ENCODE peak calls at places on chromosomes 4 and X, in ten cellular contexts. One of them, this sample, is unnamed.

GRCh38 chr4:162891788-162892707 is 274.6 kb downstream of the NAF1 start:
- DNase-seq in colonic mucosa: no peak
- DNase-seq in cerebellar cortex: no peak
- DNase-seq in WERI-Rb-1: no peak
- DNase-seq in fibroblast of villous mesenchyme: peak
- DNase-seq in IMR-90: no peak
- DNase-seq in GM12865: peak
- DNase-seq in tibial artery: no peak
- DNase-seq in CD8-positive, alpha-beta memory T cell: no peak
- DNase-seq in nucleus accumbens: no peak
- DNase-seq in this sample: peak

GRCh38 chr4:176406736-176407135 is 87.0 kb downstream of the SPCS3 start:
- DNase-seq in colonic mucosa: no peak
- DNase-seq in cerebellar cortex: no peak
- DNase-seq in WERI-Rb-1: no peak
- DNase-seq in fibroblast of villous mesenchyme: no peak
- DNase-seq in IMR-90: peak
- DNase-seq in GM12865: no peak
- DNase-seq in tibial artery: no peak
- DNase-seq in CD8-positive, alpha-beta memory T cell: no peak
- DNase-seq in nucleus accumbens: no peak
- DNase-seq in this sample: no peak

GRCh38 chrX:72395252-72395651 is 89.5 kb upstream of the CITED1 start:
- DNase-seq in colonic mucosa: no peak
- DNase-seq in cerebellar cortex: no peak
- DNase-seq in WERI-Rb-1: no peak
- DNase-seq in fibroblast of villous mesenchyme: no peak
- DNase-seq in IMR-90: no peak
- DNase-seq in GM12865: no peak
- DNase-seq in tibial artery: no peak
- DNase-seq in CD8-positive, alpha-beta memory T cell: no peak
- DNase-seq in nucleus accumbens: no peak
- DNase-seq in this sample: no peak

GRCh38 chrX:1355131-1355799 is 18.7 kb downstream of the IL3RA start:
- DNase-seq in colonic mucosa: no peak
- DNase-seq in cerebellar cortex: no peak
- DNase-seq in WERI-Rb-1: no peak
- DNase-seq in fibroblast of villous mesenchyme: no peak
- DNase-seq in IMR-90: no peak
- DNase-seq in GM12865: no peak
- DNase-seq in tibial artery: no peak
- DNase-seq in CD8-positive, alpha-beta memory T cell: no peak
- DNase-seq in nucleus accumbens: no peak
- DNase-seq in this sample: no peak

GRCh38 chr4:102725229-102725628 is 35.5 kb downstream of the MANBA start:
- DNase-seq in colonic mucosa: no peak
- DNase-seq in cerebellar cortex: no peak
- DNase-seq in WERI-Rb-1: no peak
- DNase-seq in fibroblast of villous mesenchyme: no peak
- DNase-seq in IMR-90: no peak
- DNase-seq in GM12865: no peak
- DNase-seq in tibial artery: no peak
- DNase-seq in CD8-positive, alpha-beta memory T cell: no peak
- DNase-seq in nucleus accumbens: no peak
- DNase-seq in this sample: no peak

GRCh38 chrX:13685126-13685763 is 3.7 kb upstream of the RAB9A start:
- DNase-seq in colonic mucosa: no peak
- DNase-seq in cerebellar cortex: no peak
- DNase-seq in WERI-Rb-1: no peak
- DNase-seq in fibroblast of villous mesenchyme: no peak
- DNase-seq in IMR-90: peak
- DNase-seq in GM12865: no peak
- DNase-seq in tibial artery: no peak
- DNase-seq in CD8-positive, alpha-beta memory T cell: no peak
- DNase-seq in nucleus accumbens: no peak
- DNase-seq in this sample: peak

GRCh38 chr4:110088670-110089069 is 109.7 kb downstream of the ELOVL6 start:
- DNase-seq in colonic mucosa: no peak
- DNase-seq in cerebellar cortex: no peak
- DNase-seq in WERI-Rb-1: no peak
- DNase-seq in fibroblast of villous mesenchyme: peak
- DNase-seq in IMR-90: peak
- DNase-seq in GM12865: peak
- DNase-seq in tibial artery: no peak
- DNase-seq in CD8-positive, alpha-beta memory T cell: no peak
- DNase-seq in nucleus accumbens: no peak
- DNase-seq in this sample: no peak

GRCh38 chrX:54063361-54063760 is 19.1 kb upstream of the PHF8 start:
- DNase-seq in colonic mucosa: no peak
- DNase-seq in cerebellar cortex: no peak
- DNase-seq in WERI-Rb-1: no peak
- DNase-seq in fibroblast of villous mesenchyme: no peak
- DNase-seq in IMR-90: no peak
- DNase-seq in GM12865: no peak
- DNase-seq in tibial artery: no peak
- DNase-seq in CD8-positive, alpha-beta memory T cell: no peak
- DNase-seq in nucleus accumbens: no peak
- DNase-seq in this sample: no peak

GRCh38 chrX:150196300-150196699 is 166.8 kb upstream of the MAMLD1 start:
- DNase-seq in colonic mucosa: no peak
- DNase-seq in cerebellar cortex: no peak
- DNase-seq in WERI-Rb-1: no peak
- DNase-seq in fibroblast of villous mesenchyme: no peak
- DNase-seq in IMR-90: no peak
- DNase-seq in GM12865: no peak
- DNase-seq in tibial artery: no peak
- DNase-seq in CD8-positive, alpha-beta memory T cell: no peak
- DNase-seq in nucleus accumbens: no peak
- DNase-seq in this sample: no peak

GRCh38 chr4:110132822-110133719 is 65.3 kb downstream of the ELOVL6 start:
- DNase-seq in colonic mucosa: peak
- DNase-seq in cerebellar cortex: no peak
- DNase-seq in WERI-Rb-1: no peak
- DNase-seq in fibroblast of villous mesenchyme: no peak
- DNase-seq in IMR-90: no peak
- DNase-seq in GM12865: no peak
- DNase-seq in tibial artery: no peak
- DNase-seq in CD8-positive, alpha-beta memory T cell: no peak
- DNase-seq in nucleus accumbens: no peak
- DNase-seq in this sample: no peak

GRCh38 chr4:98046665-98047064 is 96.6 kb downstream of the STPG2 start:
- DNase-seq in colonic mucosa: no peak
- DNase-seq in cerebellar cortex: no peak
- DNase-seq in WERI-Rb-1: no peak
- DNase-seq in fibroblast of villous mesenchyme: no peak
- DNase-seq in IMR-90: no peak
- DNase-seq in GM12865: no peak
- DNase-seq in tibial artery: no peak
- DNase-seq in CD8-positive, alpha-beta memory T cell: no peak
- DNase-seq in nucleus accumbens: no peak
- DNase-seq in this sample: no peak

GRCh38 chr4:109599046-109599652 is 39.1 kb downstream of the MCUB start:
- DNase-seq in colonic mucosa: no peak
- DNase-seq in cerebellar cortex: no peak
- DNase-seq in WERI-Rb-1: no peak
- DNase-seq in fibroblast of villous mesenchyme: no peak
- DNase-seq in IMR-90: no peak
- DNase-seq in GM12865: no peak
- DNase-seq in tibial artery: no peak
- DNase-seq in CD8-positive, alpha-beta memory T cell: no peak
- DNase-seq in nucleus accumbens: no peak
- DNase-seq in this sample: no peak

GRCh38 chrX:101287402-101287801 is 3.7 kb downstream of the TAF7L start:
- DNase-seq in colonic mucosa: peak
- DNase-seq in cerebellar cortex: peak
- DNase-seq in WERI-Rb-1: no peak
- DNase-seq in fibroblast of villous mesenchyme: peak
- DNase-seq in IMR-90: peak
- DNase-seq in GM12865: peak
- DNase-seq in tibial artery: no peak
- DNase-seq in CD8-positive, alpha-beta memory T cell: no peak
- DNase-seq in nucleus accumbens: no peak
- DNase-seq in this sample: peak

GRCh38 chr4:32560306-32560705 is 1840.1 kb downstream of the PCDH7 start:
- DNase-seq in colonic mucosa: no peak
- DNase-seq in cerebellar cortex: no peak
- DNase-seq in WERI-Rb-1: no peak
- DNase-seq in fibroblast of villous mesenchyme: peak
- DNase-seq in IMR-90: no peak
- DNase-seq in GM12865: no peak
- DNase-seq in tibial artery: no peak
- DNase-seq in CD8-positive, alpha-beta memory T cell: no peak
- DNase-seq in nucleus accumbens: no peak
- DNase-seq in this sample: no peak

GRCh38 chr4:158164849-158165248 is 8.0 kb downstream of the GASK1B start:
- DNase-seq in colonic mucosa: no peak
- DNase-seq in cerebellar cortex: no peak
- DNase-seq in WERI-Rb-1: no peak
- DNase-seq in fibroblast of villous mesenchyme: no peak
- DNase-seq in IMR-90: no peak
- DNase-seq in GM12865: no peak
- DNase-seq in tibial artery: no peak
- DNase-seq in CD8-positive, alpha-beta memory T cell: no peak
- DNase-seq in nucleus accumbens: no peak
- DNase-seq in this sample: no peak

GRCh38 chrX:40952855-40953254 is 132.4 kb upstream of the USP9X start:
- DNase-seq in colonic mucosa: no peak
- DNase-seq in cerebellar cortex: no peak
- DNase-seq in WERI-Rb-1: no peak
- DNase-seq in fibroblast of villous mesenchyme: peak
- DNase-seq in IMR-90: peak
- DNase-seq in GM12865: peak
- DNase-seq in tibial artery: no peak
- DNase-seq in CD8-positive, alpha-beta memory T cell: no peak
- DNase-seq in nucleus accumbens: no peak
- DNase-seq in this sample: peak

GRCh38 chrX:105461013-105461412 is 240.5 kb upstream of the TEX13A start:
- DNase-seq in colonic mucosa: no peak
- DNase-seq in cerebellar cortex: no peak
- DNase-seq in WERI-Rb-1: no peak
- DNase-seq in fibroblast of villous mesenchyme: no peak
- DNase-seq in IMR-90: no peak
- DNase-seq in GM12865: no peak
- DNase-seq in tibial artery: no peak
- DNase-seq in CD8-positive, alpha-beta memory T cell: no peak
- DNase-seq in nucleus accumbens: no peak
- DNase-seq in this sample: no peak

GRCh38 chr4:151690164-151690856 is 70.5 kb downstream of the GATB start:
- DNase-seq in colonic mucosa: no peak
- DNase-seq in cerebellar cortex: no peak
- DNase-seq in WERI-Rb-1: peak
- DNase-seq in fibroblast of villous mesenchyme: peak
- DNase-seq in IMR-90: peak
- DNase-seq in GM12865: no peak
- DNase-seq in tibial artery: no peak
- DNase-seq in CD8-positive, alpha-beta memory T cell: no peak
- DNase-seq in nucleus accumbens: no peak
- DNase-seq in this sample: no peak

GRCh38 chr4:112942077-112942476 is 107.4 kb upstream of the ANK2 start:
- DNase-seq in colonic mucosa: no peak
- DNase-seq in cerebellar cortex: no peak
- DNase-seq in WERI-Rb-1: no peak
- DNase-seq in fibroblast of villous mesenchyme: no peak
- DNase-seq in IMR-90: no peak
- DNase-seq in GM12865: no peak
- DNase-seq in tibial artery: no peak
- DNase-seq in CD8-positive, alpha-beta memory T cell: no peak
- DNase-seq in nucleus accumbens: no peak
- DNase-seq in this sample: no peak

GRCh38 chr4:89175611-89176010 is 64.3 kb downstream of the TIGD2 start:
- DNase-seq in colonic mucosa: peak
- DNase-seq in cerebellar cortex: peak
- DNase-seq in WERI-Rb-1: no peak
- DNase-seq in fibroblast of villous mesenchyme: no peak
- DNase-seq in IMR-90: no peak
- DNase-seq in GM12865: no peak
- DNase-seq in tibial artery: no peak
- DNase-seq in CD8-positive, alpha-beta memory T cell: no peak
- DNase-seq in nucleus accumbens: no peak
- DNase-seq in this sample: no peak

GRCh38 chr4:189525304-189525703 is 415.4 kb upstream of the FRG1 start:
- DNase-seq in colonic mucosa: no peak
- DNase-seq in cerebellar cortex: no peak
- DNase-seq in WERI-Rb-1: no peak
- DNase-seq in fibroblast of villous mesenchyme: no peak
- DNase-seq in IMR-90: no peak
- DNase-seq in GM12865: no peak
- DNase-seq in tibial artery: no peak
- DNase-seq in CD8-positive, alpha-beta memory T cell: no peak
- DNase-seq in nucleus accumbens: no peak
- DNase-seq in this sample: no peak

GRCh38 chr4:139633661-139634060 is 32.0 kb upstream of the MGST2 start:
- DNase-seq in colonic mucosa: no peak
- DNase-seq in cerebellar cortex: peak
- DNase-seq in WERI-Rb-1: peak
- DNase-seq in fibroblast of villous mesenchyme: peak
- DNase-seq in IMR-90: peak
- DNase-seq in GM12865: no peak
- DNase-seq in tibial artery: no peak
- DNase-seq in CD8-positive, alpha-beta memory T cell: no peak
- DNase-seq in nucleus accumbens: no peak
- DNase-seq in this sample: peak

GRCh38 chrX:102712967-102713677 is 874 bp downstream of the GPRASP2 start:
- DNase-seq in colonic mucosa: peak
- DNase-seq in cerebellar cortex: peak
- DNase-seq in WERI-Rb-1: peak
- DNase-seq in fibroblast of villous mesenchyme: peak
- DNase-seq in IMR-90: peak
- DNase-seq in GM12865: no peak
- DNase-seq in tibial artery: peak
- DNase-seq in CD8-positive, alpha-beta memory T cell: no peak
- DNase-seq in nucleus accumbens: peak
- DNase-seq in this sample: no peak

This sample was measured in RPMI8226.